ENCODE peak calls at places on chromosomes 4 and X, in six cellular contexts. S is SK-N-SH, A is K562, H is HepG2, O is H1, G is GM12878. D is an unnamed sample.

GRCh38 chr4:88786011-88786410 is 88.4 kb upstream of the NAP1L5 start:
- DNase-seq in S (no peak), A (no peak), H (no peak), O (no peak), G (no peak), D (no peak)

GRCh38 chr4:137156054-137156453 is 376.2 kb downstream of the PCDH18 start:
- DNase-seq in S (no peak), A (no peak), H (no peak), O (no peak), G (no peak), D (no peak)

GRCh38 chrX:69216911-69217310 is 51.7 kb upstream of the PJA1 start:
- DNase-seq in S (no peak), A (no peak), H (no peak), O (no peak), G (no peak), D (no peak)

GRCh38 chr4:75950416-75950815 is 9.6 kb upstream of the NAAA start:
- DNase-seq in S (no peak), A (no peak), H (no peak), O (no peak), G (no peak), D (no peak)

GRCh38 chr4:113397114-113397701 is 347.8 kb downstream of the ANK2 start:
- DNase-seq in S (no peak), A (no peak), H (no peak), O (no peak), G (no peak), D (no peak)

GRCh38 chr4:89000844-89001360 is 56.1 kb downstream of the FAM13A start:
- DNase-seq in S (peak; percentile 53), A (no peak), H (peak; percentile 44), O (no peak), G (no peak), D (no peak)

GRCh38 chr4:173857828-173858227 is 327.8 kb upstream of the HAND2 start:
- DNase-seq in S (no peak), A (no peak), H (no peak), O (no peak), G (no peak), D (no peak)

GRCh38 chr4:173057906-173058305 is 110.7 kb upstream of the GALNT7 start:
- DNase-seq in S (no peak), A (no peak), H (no peak), O (no peak), G (no peak), D (no peak)

GRCh38 chr4:21411086-21411485 is 537.5 kb downstream of the KCNIP4 start:
- DNase-seq in S (no peak), A (no peak), H (no peak), O (no peak), G (no peak), D (no peak)

GRCh38 chrX:77505227-77505626 is 58.0 kb downstream of the FGF16 start:
- DNase-seq in S (no peak), A (no peak), H (peak; percentile 3), O (no peak), G (no peak), D (no peak)

GRCh38 chr4:169818063-169818679 is 60.4 kb upstream of the HPF1 start:
- DNase-seq in S (no peak), A (no peak), H (no peak), O (no peak), G (no peak), D (peak; percentile 25)

GRCh38 chrX:68647156-68647957 is at the start of gene STARD8:
- DNase-seq in S (peak; percentile 75), A (peak; percentile 54), H (peak; percentile 2), O (peak; percentile 61), G (no peak), D (no peak)

GRCh38 chr4:142563682-142564291 is 282.3 kb downstream of the INPP4B start:
- DNase-seq in S (no peak), A (no peak), H (no peak), O (no peak), G (peak; percentile 19), D (no peak)

GRCh38 chr4:169658196-169658595 is 37.8 kb downstream of the CLCN3 start:
- DNase-seq in S (no peak), A (no peak), H (no peak), O (no peak), G (no peak), D (no peak)

GRCh38 chr4:13700196-13701140 is 72.9 kb upstream of the BOD1L1 start:
- DNase-seq in S (no peak), A (no peak), H (no peak), O (no peak), G (no peak), D (no peak)
- TF ChIP-seq GABPA in S (no peak), A (no peak), H (no peak), O (no peak), G (no peak), D (no peak)

GRCh38 chr4:87009095-87009648 is 74.4 kb downstream of the AFF1 start:
- DNase-seq in S (no peak), A (no peak), H (no peak), O (no peak), G (no peak), D (no peak)

GRCh38 chr4:87007345-87008181 is 72.8 kb downstream of the AFF1 start:
- DNase-seq in S (peak; percentile 61), A (peak; percentile 56), H (no peak), O (no peak), G (no peak), D (no peak)

GRCh38 chr4:87005690-87006461 is 71.1 kb downstream of the AFF1 start:
- DNase-seq in S (peak; percentile 28), A (no peak), H (no peak), O (no peak), G (peak; percentile 51), D (no peak)

GRCh38 chr4:87005369-87005689 is 70.5 kb downstream of the AFF1 start:
- DNase-seq in S (no peak), A (no peak), H (no peak), O (no peak), G (no peak), D (peak; percentile 26)

DNA sequence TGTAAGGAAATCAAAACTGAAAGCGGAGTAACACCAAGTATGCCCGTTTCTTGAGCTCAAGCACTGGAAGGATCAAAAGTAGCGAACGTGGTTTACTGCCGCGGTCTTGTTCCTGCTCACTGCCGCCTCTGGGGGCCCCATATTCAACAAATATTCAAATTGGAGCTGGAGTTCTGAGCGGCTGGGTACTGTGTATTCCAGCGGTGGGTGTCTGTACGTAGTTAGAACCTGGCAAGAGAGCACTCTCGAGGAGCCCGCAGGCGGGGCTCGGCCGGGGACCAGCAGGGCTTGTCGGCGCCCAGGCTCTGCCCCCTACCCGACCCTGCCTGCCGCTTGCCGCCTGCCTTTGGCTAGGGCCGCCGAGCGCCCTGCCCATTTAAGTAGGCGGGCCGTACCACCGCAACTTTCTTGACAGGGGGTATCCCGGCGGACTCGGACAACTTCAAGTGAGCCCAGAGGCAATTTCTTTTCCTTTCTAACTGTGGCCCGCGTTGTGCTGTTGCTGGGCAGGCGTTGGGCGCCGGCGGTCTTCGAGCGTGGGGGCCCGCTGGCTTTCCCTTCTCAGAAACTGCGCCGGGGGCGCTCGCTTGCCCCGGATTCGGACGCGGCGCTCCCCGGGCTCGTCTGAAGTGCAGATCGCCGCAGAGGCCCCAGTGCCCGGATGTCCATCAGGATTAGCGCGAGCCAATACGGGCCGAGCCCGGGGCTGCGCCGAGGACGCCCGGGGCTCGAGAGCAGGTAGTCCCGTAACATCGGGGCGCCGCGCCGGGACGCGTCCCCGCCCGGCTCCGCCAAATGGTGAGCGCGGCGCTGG is 71.9 kb downstream of the AFF1 start:
- DNase-seq in S (peak; percentile 95), A (peak; percentile 85), H (peak; percentile 84), O (peak; percentile 93), G (peak; percentile 71), D (peak; percentile 78)
- TF ChIP-seq CTCF in S (peak; percentile 48), A (peak; percentile 39), H (peak; percentile 21), O (no peak), G (peak; percentile 34), D (no peak)

DNA sequence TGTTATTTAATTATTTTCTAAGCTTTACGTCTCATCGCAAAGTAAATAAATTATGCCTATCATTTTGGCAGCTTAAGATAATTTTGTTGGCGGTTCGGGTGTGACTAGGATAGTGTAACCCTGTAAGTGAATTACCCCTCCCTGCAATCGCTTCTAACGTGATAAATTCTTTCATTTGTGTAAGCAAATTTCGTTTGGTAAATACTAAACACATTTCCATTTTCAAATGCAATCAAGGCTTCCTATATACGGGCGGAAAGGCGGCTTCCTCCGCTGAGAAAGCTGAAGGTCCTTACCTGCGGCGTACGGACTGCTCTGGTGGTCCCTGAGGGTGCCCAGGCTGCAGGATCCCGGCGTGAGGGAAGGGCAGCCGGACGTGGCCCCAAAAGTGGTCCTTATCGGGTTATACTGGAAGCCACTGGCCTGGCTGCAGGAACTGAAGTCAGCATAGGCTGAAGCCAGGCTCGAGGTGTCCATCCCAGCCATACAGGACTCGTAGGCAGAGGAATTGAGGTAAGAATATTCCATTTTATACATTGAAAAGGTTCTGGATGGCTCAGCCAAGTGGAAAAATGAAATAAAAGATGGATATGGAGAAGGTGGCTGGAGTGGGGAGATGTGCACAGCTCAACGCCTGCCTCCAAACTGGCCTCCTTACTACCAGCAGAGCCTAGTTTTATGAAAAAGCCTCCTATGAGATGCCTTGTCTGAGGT is at the start of gene PHOX2B:
- DNase-seq in S (peak; percentile 70), A (no peak), H (no peak), O (peak; percentile 60), G (no peak), D (no peak)
- H3K27me3 ChIP-seq in S (peaks cover 88% of the 10 kb centered on the region), A (peaks cover 27% of the 10 kb centered on the region), H (peaks cover 3% of the 10 kb centered on the region), O (peaks cover 95% of the 10 kb centered on the region), G (peaks cover 10% of the 10 kb centered on the region), D (peaks cover 66% of the 10 kb centered on the region)

GRCh38 chr4:47425628-47426027 is 37.9 kb downstream of the COMMD8 start:
- DNase-seq in S (no peak), A (no peak), H (no peak), O (no peak), G (no peak), D (no peak)
- TF ChIP-seq GABPA in S (no peak), A (no peak), H (no peak), O (no peak), G (no peak), D (no peak)

D was measured in HL-60.